ENCODE peak calls at places on chromosomes 3 and 15, in four cellular contexts. N is K562, B is H1, R is HepG2. X is an unnamed sample.

GRCh38 chr15:47987908-47988532 is 132.8 kb upstream of the SLC24A5 start:
- DNase-seq in N (peak), B (no peak), R (peak), X (peak)

GRCh38 chr15:48486228-48486627 is 155.0 kb downstream of the DUT start:
- DNase-seq in N (no peak), B (no peak), R (no peak), X (no peak)

GRCh38 chr3:156633335-156633734 is 41.1 kb upstream of the TIPARP start:
- DNase-seq in N (no peak), B (no peak), R (no peak), X (peak)

GRCh38 chr3:4309476-4310121 is 6.4 kb downstream of the SETMAR start:
- DNase-seq in N (no peak), B (no peak), R (no peak), X (no peak)

GRCh38 chr3:180804871-180805430 is 107.5 kb upstream of the FXR1 start:
- DNase-seq in N (peak), B (peak), R (peak), X (peak)

GRCh38 chr3:104275199-104275598 is 1091.5 kb upstream of the ALCAM start:
- DNase-seq in N (no peak), B (no peak), R (no peak), X (no peak)

GRCh38 chr3:170584585-170585007 is 1.3 kb downstream of the SLC7A14 start:
- DNase-seq in N (peak), B (peak), R (peak), X (peak)

GRCh38 chr15:39165026-39165706 is 415.7 kb upstream of the THBS1 start:
- DNase-seq in N (no peak), B (no peak), R (no peak), X (no peak)

GRCh38 chr15:38996111-38996541 is 431.5 kb upstream of the RASGRP1 start:
- DNase-seq in N (no peak), B (no peak), R (no peak), X (peak)

GRCh38 chr3:161163297-161163696 is 57.8 kb upstream of the NMD3 start:
- DNase-seq in N (peak), B (no peak), R (peak), X (peak)
- TF ChIP-seq JUND in N (peak), B (peak), R (no peak), X (no peak)

GRCh38 chr15:80791004-80791403 is 11.8 kb downstream of the CEMIP start:
- DNase-seq in N (no peak), B (no peak), R (no peak), X (no peak)

GRCh38 chr15:80787238-80787805 is 8.2 kb downstream of the CEMIP start:
- DNase-seq in N (no peak), B (no peak), R (no peak), X (no peak)

GRCh38 chr15:80789836-80790235 is 10.7 kb downstream of the CEMIP start:
- DNase-seq in N (no peak), B (no peak), R (no peak), X (no peak)

GRCh38 chr15:80788536-80788935 is 9.4 kb downstream of the CEMIP start:
- DNase-seq in N (no peak), B (no peak), R (no peak), X (no peak)

DNA sequence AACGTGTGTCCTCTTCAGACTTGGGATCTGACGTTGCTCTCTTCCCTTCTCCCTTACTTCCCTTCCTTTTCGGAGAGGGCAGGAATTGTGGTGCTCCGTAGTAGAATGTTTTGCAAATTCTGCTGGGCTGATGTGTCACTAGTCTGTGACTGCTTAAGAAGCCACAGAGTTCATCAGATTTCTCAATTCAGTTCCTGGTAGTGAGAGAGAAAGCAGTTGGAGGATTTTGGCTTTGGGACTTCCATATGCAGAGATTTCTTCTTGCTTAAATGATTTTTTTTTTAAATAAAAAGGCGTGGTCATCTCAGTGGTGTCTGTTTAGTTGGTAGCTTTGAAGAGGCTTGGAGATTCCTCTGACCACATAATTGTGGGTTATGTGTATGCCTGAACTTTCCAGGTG is 10.1 kb downstream of the CEMIP start:
- DNase-seq in N (no peak), B (no peak), R (no peak), X (no peak)
- TF ChIP-seq JUND in N (no peak), B (no peak), R (no peak), X (no peak)

GRCh38 chr3:81602781-81603180 is 158.7 kb downstream of the GBE1 start:
- DNase-seq in N (no peak), B (no peak), R (no peak), X (no peak)
- TF ChIP-seq JUND in N (no peak), B (no peak), R (no peak), X (no peak)

GRCh38 chr3:135103913-135104312 is 308.9 kb downstream of the EPHB1 start:
- DNase-seq in N (no peak), B (no peak), R (no peak), X (no peak)
- TF ChIP-seq JUND in N (no peak), B (no peak), R (no peak), X (no peak)

GRCh38 chr3:126349611-126350501 is 7.4 kb downstream of the KLF15 start:
- DNase-seq in N (no peak), B (peak), R (no peak), X (no peak)
- TF ChIP-seq JUND in N (no peak), B (no peak), R (no peak), X (no peak)

DNA sequence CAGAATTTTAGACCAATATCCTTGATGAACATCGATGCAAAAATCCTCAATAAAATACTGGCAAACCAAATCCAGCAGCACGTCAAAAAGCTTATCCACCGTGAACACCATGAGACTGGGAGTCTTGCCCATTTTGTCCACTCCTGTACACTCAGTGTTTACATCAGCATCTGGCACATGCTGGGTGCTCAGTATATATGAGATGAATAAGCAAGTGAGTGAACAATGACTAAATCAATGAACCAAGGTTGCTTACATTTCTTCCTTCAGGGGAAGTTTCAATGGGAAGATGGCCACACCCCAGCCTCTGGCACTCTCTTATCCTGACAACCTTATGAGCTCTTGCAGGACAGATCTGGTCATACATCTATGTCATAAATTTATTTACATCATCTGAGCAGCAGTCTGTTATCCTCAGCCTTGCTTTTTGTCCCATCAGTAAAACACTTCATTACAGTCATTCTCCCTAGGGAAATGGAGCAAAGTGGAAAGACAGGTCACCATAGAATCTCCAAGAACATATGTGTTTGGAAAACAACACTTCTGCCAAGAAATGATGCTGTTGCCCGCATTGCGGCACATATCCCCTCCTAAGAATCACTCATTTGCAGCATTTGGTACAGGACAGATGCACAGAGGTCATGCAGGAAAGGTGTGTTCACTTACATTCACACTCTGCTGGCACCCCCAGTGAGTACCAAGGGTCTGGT is 171.8 kb upstream of the EIF1B start:
- DNase-seq in N (no peak), B (no peak), R (no peak), X (no peak)
- TF ChIP-seq JUND in N (no peak), B (no peak), R (no peak), X (no peak)

GRCh38 chr3:196120291-196120951 is 38.5 kb upstream of the TFRC start:
- DNase-seq in N (no peak), B (no peak), R (no peak), X (no peak)
- TF ChIP-seq JUND in N (no peak), B (no peak), R (no peak), X (no peak)

X was measured in T47D.